ENCODE peak calls at places on chromosome 2, in nine cellular contexts. One of them, this sample, is unnamed.

GRCh38 chr2:105873721-105874120 is 129.0 kb downstream of the NCK2 start:
- DNase-seq in Calu3: peak; percentile 74
- DNase-seq in ACHN: peak; percentile 65
- DNase-seq in NCI-H2029: no peak
- DNase-seq in A549: peak; percentile 40
- DNase-seq in AG10803: peak; percentile 37
- DNase-seq in dorsolateral prefrontal cortex: no peak
- DNase-seq in GF-D8: no peak
- DNase-seq in NCI-H1436: no peak
- DNase-seq in this sample: no peak

GRCh38 chr2:47119001-47119400 is 36.1 kb downstream of the STPG4 start:
- DNase-seq in Calu3: no peak
- DNase-seq in ACHN: no peak
- DNase-seq in NCI-H2029: no peak
- DNase-seq in A549: no peak
- DNase-seq in AG10803: peak; percentile 71
- DNase-seq in dorsolateral prefrontal cortex: no peak
- DNase-seq in GF-D8: no peak
- DNase-seq in NCI-H1436: no peak
- DNase-seq in this sample: peak; percentile 29

GRCh38 chr2:239532305-239532649 is 131.5 kb upstream of the HDAC4 start:
- DNase-seq in Calu3: no peak
- DNase-seq in ACHN: no peak
- DNase-seq in NCI-H2029: no peak
- DNase-seq in A549: no peak
- DNase-seq in AG10803: no peak
- DNase-seq in dorsolateral prefrontal cortex: no peak
- DNase-seq in GF-D8: no peak
- DNase-seq in NCI-H1436: no peak
- DNase-seq in this sample: no peak

GRCh38 chr2:64562148-64562784 is 38.1 kb downstream of the AFTPH start:
- DNase-seq in Calu3: no peak
- DNase-seq in ACHN: peak; percentile 63
- DNase-seq in NCI-H2029: no peak
- DNase-seq in A549: peak; percentile 6
- DNase-seq in AG10803: peak; percentile 22
- DNase-seq in dorsolateral prefrontal cortex: no peak
- DNase-seq in GF-D8: no peak
- DNase-seq in NCI-H1436: no peak
- DNase-seq in this sample: peak; percentile 18

GRCh38 chr2:94602466-94602865 is 268.8 kb upstream of the TEKT4 start:
- DNase-seq in Calu3: no peak
- DNase-seq in ACHN: no peak
- DNase-seq in NCI-H2029: no peak
- DNase-seq in A549: no peak
- DNase-seq in AG10803: no peak
- DNase-seq in dorsolateral prefrontal cortex: no peak
- DNase-seq in GF-D8: no peak
- DNase-seq in NCI-H1436: no peak
- DNase-seq in this sample: no peak

GRCh38 chr2:218290316-218291261 is 1.7 kb downstream of the TMBIM1 start:
- DNase-seq in Calu3: no peak
- DNase-seq in ACHN: no peak
- DNase-seq in NCI-H2029: no peak
- DNase-seq in A549: no peak
- DNase-seq in AG10803: no peak
- DNase-seq in dorsolateral prefrontal cortex: no peak
- DNase-seq in GF-D8: peak; percentile 43
- DNase-seq in NCI-H1436: peak; percentile 22
- DNase-seq in this sample: no peak

GRCh38 chr2:100198461-100199230 is 56.3 kb upstream of the AFF3 start:
- DNase-seq in Calu3: no peak
- DNase-seq in ACHN: no peak
- DNase-seq in NCI-H2029: no peak
- DNase-seq in A549: no peak
- DNase-seq in AG10803: no peak
- DNase-seq in dorsolateral prefrontal cortex: no peak
- DNase-seq in GF-D8: no peak
- DNase-seq in NCI-H1436: no peak
- DNase-seq in this sample: no peak

GRCh38 chr2:16241166-16242160 is 301.1 kb downstream of the MYCN start:
- DNase-seq in Calu3: no peak
- DNase-seq in ACHN: no peak
- DNase-seq in NCI-H2029: no peak
- DNase-seq in A549: no peak
- DNase-seq in AG10803: no peak
- DNase-seq in dorsolateral prefrontal cortex: no peak
- DNase-seq in GF-D8: no peak
- DNase-seq in NCI-H1436: no peak
- DNase-seq in this sample: no peak

GRCh38 chr2:20491739-20492531 is 45.1 kb downstream of the RHOB start:
- DNase-seq in Calu3: no peak
- DNase-seq in ACHN: peak; percentile 27
- DNase-seq in NCI-H2029: no peak
- DNase-seq in A549: no peak
- DNase-seq in AG10803: no peak
- DNase-seq in dorsolateral prefrontal cortex: peak; percentile 54
- DNase-seq in GF-D8: no peak
- DNase-seq in NCI-H1436: no peak
- DNase-seq in this sample: no peak

GRCh38 chr2:231743376-231744116 is 35.2 kb downstream of the PTMA start:
- DNase-seq in Calu3: no peak
- DNase-seq in ACHN: no peak
- DNase-seq in NCI-H2029: no peak
- DNase-seq in A549: no peak
- DNase-seq in AG10803: no peak
- DNase-seq in dorsolateral prefrontal cortex: no peak
- DNase-seq in GF-D8: no peak
- DNase-seq in NCI-H1436: no peak
- DNase-seq in this sample: no peak

GRCh38 chr2:100752628-100753333 is 67.2 kb upstream of the NPAS2 start:
- DNase-seq in Calu3: no peak
- DNase-seq in ACHN: peak; percentile 28
- DNase-seq in NCI-H2029: no peak
- DNase-seq in A549: peak; percentile 40
- DNase-seq in AG10803: peak; percentile 87
- DNase-seq in dorsolateral prefrontal cortex: no peak
- DNase-seq in GF-D8: no peak
- DNase-seq in NCI-H1436: no peak
- DNase-seq in this sample: no peak

GRCh38 chr2:11068079-11068741 is 87.1 kb upstream of the SLC66A3 start:
- DNase-seq in Calu3: no peak
- DNase-seq in ACHN: no peak
- DNase-seq in NCI-H2029: no peak
- DNase-seq in A549: no peak
- DNase-seq in AG10803: no peak
- DNase-seq in dorsolateral prefrontal cortex: no peak
- DNase-seq in GF-D8: no peak
- DNase-seq in NCI-H1436: no peak
- DNase-seq in this sample: no peak

GRCh38 chr2:128754246-128754724 is 435.6 kb upstream of the HS6ST1 start:
- DNase-seq in Calu3: no peak
- DNase-seq in ACHN: no peak
- DNase-seq in NCI-H2029: no peak
- DNase-seq in A549: no peak
- DNase-seq in AG10803: no peak
- DNase-seq in dorsolateral prefrontal cortex: peak; percentile 75
- DNase-seq in GF-D8: peak; percentile 70
- DNase-seq in NCI-H1436: no peak
- DNase-seq in this sample: no peak

GRCh38 chr2:134852518-134852917 is 14.1 kb downstream of the ACMSD start:
- DNase-seq in Calu3: no peak
- DNase-seq in ACHN: no peak
- DNase-seq in NCI-H2029: no peak
- DNase-seq in A549: no peak
- DNase-seq in AG10803: no peak
- DNase-seq in dorsolateral prefrontal cortex: no peak
- DNase-seq in GF-D8: no peak
- DNase-seq in NCI-H1436: no peak
- DNase-seq in this sample: no peak

GRCh38 chr2:176159678-176160250 is 2.7 kb downstream of the HOXD3 start:
- DNase-seq in Calu3: no peak
- DNase-seq in ACHN: no peak
- DNase-seq in NCI-H2029: no peak
- DNase-seq in A549: no peak
- DNase-seq in AG10803: no peak
- DNase-seq in dorsolateral prefrontal cortex: no peak
- DNase-seq in GF-D8: no peak
- DNase-seq in NCI-H1436: no peak
- DNase-seq in this sample: no peak

GRCh38 chr2:45612265-45612664 is 1.2 kb upstream of the SRBD1 start:
- DNase-seq in Calu3: no peak
- DNase-seq in ACHN: no peak
- DNase-seq in NCI-H2029: no peak
- DNase-seq in A549: no peak
- DNase-seq in AG10803: no peak
- DNase-seq in dorsolateral prefrontal cortex: no peak
- DNase-seq in GF-D8: no peak
- DNase-seq in NCI-H1436: no peak
- DNase-seq in this sample: no peak

GRCh38 chr2:169933124-169933711 is 106.0 kb downstream of the UBR3 start:
- DNase-seq in Calu3: no peak
- DNase-seq in ACHN: peak; percentile 70
- DNase-seq in NCI-H2029: peak; percentile 25
- DNase-seq in A549: peak; percentile 22
- DNase-seq in AG10803: peak; percentile 56
- DNase-seq in dorsolateral prefrontal cortex: no peak
- DNase-seq in GF-D8: no peak
- DNase-seq in NCI-H1436: peak; percentile 50
- DNase-seq in this sample: peak; percentile 16

GRCh38 chr2:201697899-201698298 is 545 bp downstream of the MPP4 start:
- DNase-seq in Calu3: no peak
- DNase-seq in ACHN: peak; percentile 57
- DNase-seq in NCI-H2029: no peak
- DNase-seq in A549: no peak
- DNase-seq in AG10803: peak; percentile 83
- DNase-seq in dorsolateral prefrontal cortex: no peak
- DNase-seq in GF-D8: no peak
- DNase-seq in NCI-H1436: no peak
- DNase-seq in this sample: peak; percentile 70

GRCh38 chr2:108377411-108377810 is 343 bp upstream of the SULT1C4 start:
- DNase-seq in Calu3: no peak
- DNase-seq in ACHN: no peak
- DNase-seq in NCI-H2029: no peak
- DNase-seq in A549: no peak
- DNase-seq in AG10803: no peak
- DNase-seq in dorsolateral prefrontal cortex: no peak
- DNase-seq in GF-D8: no peak
- DNase-seq in NCI-H1436: no peak
- DNase-seq in this sample: no peak

GRCh38 chr2:191128911-191129304 is 21.9 kb downstream of the STAT4 start:
- DNase-seq in Calu3: no peak
- DNase-seq in ACHN: no peak
- DNase-seq in NCI-H2029: no peak
- DNase-seq in A549: no peak
- DNase-seq in AG10803: no peak
- DNase-seq in dorsolateral prefrontal cortex: no peak
- DNase-seq in GF-D8: no peak
- DNase-seq in NCI-H1436: no peak
- DNase-seq in this sample: no peak